ENCODE peak calls at places on chromosomes 16 and 17, in nine cellular contexts. U is transverse colon, Q is ACHN, H is NCI-H1105 treated with DMSO at 0.1 percent for 48 hours, C is left ventricle myocardium inferior, J is pons, T is EL, Y is dermis blood vessel endothelial cell, X is hypothalamus. V is an unnamed sample.

GRCh38 chr16:57618306-57619132 is 9.9 kb upstream of the ADGRG1 start:
- DNase-seq in U (no peak), Q (no peak), H (no peak), C (no peak), J (no peak), T (peak; percentile 42), Y (no peak), X (no peak), V (no peak)

GRCh38 chr16:90027611-90028010 is 8.4 kb upstream of the DBNDD1 start:
- DNase-seq in U (no peak), Q (no peak), H (no peak), C (no peak), J (no peak), T (no peak), Y (no peak), X (no peak), V (no peak)

GRCh38 chr16:1413684-1414531 is 596 bp downstream of the UNKL start:
- DNase-seq in U (peak; percentile 67), Q (peak; percentile 61), H (peak; percentile 23), C (peak; percentile 46), J (no peak), T (peak; percentile 42), Y (peak; percentile 74), X (peak; percentile 14), V (no peak)

GRCh38 chr17:73391331-73392265 is 79.8 kb upstream of the CDC42EP4 start:
- DNase-seq in U (no peak), Q (no peak), H (no peak), C (no peak), J (no peak), T (no peak), Y (no peak), X (no peak), V (no peak)

GRCh38 chr17:68777243-68777855 is 176.2 kb upstream of the FAM20A start:
- DNase-seq in U (peak; percentile 43), Q (peak; percentile 58), H (peak; percentile 42), C (peak; percentile 35), J (peak; percentile 97), T (peak; percentile 73), Y (peak; percentile 88), X (peak; percentile 30), V (peak; percentile 4)

GRCh38 chr17:63433746-63434591 is 12.1 kb downstream of the CYB561 start:
- DNase-seq in U (peak; percentile 49), Q (peak; percentile 23), H (no peak), C (peak; percentile 89), J (no peak), T (peak; percentile 98), Y (no peak), X (no peak), V (no peak)

GRCh38 chr16:83160609-83161008 is 533.8 kb downstream of the CDH13 start:
- DNase-seq in U (no peak), Q (no peak), H (no peak), C (no peak), J (no peak), T (no peak), Y (no peak), X (no peak), V (no peak)

GRCh38 chr16:12203780-12204351 is 227.3 kb downstream of the SNX29 start:
- DNase-seq in U (no peak), Q (no peak), H (no peak), C (no peak), J (peak; percentile 43), T (no peak), Y (no peak), X (no peak), V (no peak)

GRCh38 chr16:3131755-3132377 is 3.0 kb upstream of the ZNF213 start:
- DNase-seq in U (peak; percentile 55), Q (peak; percentile 71), H (peak; percentile 4), C (no peak), J (no peak), T (peak; percentile 38), Y (peak; percentile 70), X (no peak), V (no peak)

GRCh38 chr16:14325921-14326401 is 254.8 kb downstream of the MRTFB start:
- DNase-seq in U (no peak), Q (no peak), H (peak; percentile 76), C (no peak), J (no peak), T (no peak), Y (no peak), X (no peak), V (no peak)

GRCh38 chr16:28526201-28527099 is 12.3 kb downstream of the NUPR1 start:
- DNase-seq in U (no peak), Q (no peak), H (no peak), C (no peak), J (no peak), T (no peak), Y (no peak), X (no peak), V (no peak)

GRCh38 chr17:61000911-61001310 is 323.3 kb downstream of the BCAS3 start:
- DNase-seq in U (no peak), Q (peak; percentile 42), H (no peak), C (no peak), J (no peak), T (peak; percentile 57), Y (peak; percentile 10), X (no peak), V (no peak)

GRCh38 chr16:31149332-31149731 is 534 bp downstream of the PRSS36 start:
- DNase-seq in U (peak; percentile 11), Q (no peak), H (no peak), C (no peak), J (no peak), T (no peak), Y (no peak), X (no peak), V (no peak)

GRCh38 chr17:7477392-7478275 is 1.8 kb downstream of the ZBTB4 start:
- DNase-seq in U (peak; percentile 28), Q (no peak), H (no peak), C (no peak), J (peak; percentile 60), T (peak; percentile 88), Y (peak; percentile 35), X (peak; percentile 27), V (no peak)

GRCh38 chr17:36714789-36715188 is 113.4 kb downstream of the MRM1 start:
- DNase-seq in U (no peak), Q (no peak), H (no peak), C (no peak), J (no peak), T (no peak), Y (no peak), X (no peak), V (no peak)

V was measured in NCI-H2081 treated with DMSO at 0.1 percent for 48 hours.